ENCODE peak calls at places on chromosomes 11 and 22, in seven cellular contexts. E, K, H, D, A, G and W are unnamed samples.

GRCh38 chr11:131695889-131696429 is 325.5 kb downstream of the NTM start:
- DNase-seq in E (peak), K (peak), H (no peak), D (no peak), A (no peak), G (no peak), W (no peak)

GRCh38 chr22:20606041-20606783 is 98.8 kb downstream of the MED15 start:
- DNase-seq in E (peak), K (peak), H (no peak), D (peak), A (peak), G (peak), W (peak)

GRCh38 chr22:45218974-45219373 is 21.7 kb downstream of the KIAA0930 start:
- DNase-seq in E (peak), K (no peak), H (no peak), D (no peak), A (no peak), G (peak), W (no peak)

GRCh38 chr11:109946322-109946846 is 146.8 kb upstream of the ZC3H12C start:
- DNase-seq in E (peak), K (peak), H (peak), D (peak), A (peak), G (peak), W (peak)

GRCh38 chr11:38046571-38047135 is 1448.6 kb upstream of the RAG2 start:
- DNase-seq in E (no peak), K (no peak), H (no peak), D (peak), A (no peak), G (no peak), W (no peak)

GRCh38 chr11:20561915-20562314 is 37.5 kb upstream of the SLC6A5 start:
- DNase-seq in E (no peak), K (no peak), H (no peak), D (no peak), A (no peak), G (no peak), W (no peak)

GRCh38 chr11:59141673-59142460 is 789 bp upstream of the FAM111A start:
- DNase-seq in E (no peak), K (no peak), H (no peak), D (no peak), A (no peak), G (no peak), W (no peak)

GRCh38 chr11:75475767-75476650 is 43.0 kb upstream of the KLHL35 start:
- DNase-seq in E (peak), K (peak), H (no peak), D (no peak), A (no peak), G (no peak), W (no peak)

GRCh38 chr11:61773826-61774225 is 18.6 kb downstream of the TMEM258 start:
- DNase-seq in E (no peak), K (no peak), H (no peak), D (no peak), A (no peak), G (no peak), W (no peak)

GRCh38 chr22:19111140-19111539 is 11.1 kb downstream of the DGCR2 start:
- DNase-seq in E (no peak), K (no peak), H (no peak), D (no peak), A (no peak), G (no peak), W (no peak)

GRCh38 chr11:96035031-96035743 is 111.3 kb upstream of the MTMR2 start:
- DNase-seq in E (no peak), K (no peak), H (no peak), D (no peak), A (no peak), G (no peak), W (no peak)

GRCh38 chr11:76620471-76620870 is 50.1 kb downstream of the LRRC32 start:
- DNase-seq in E (peak), K (no peak), H (no peak), D (no peak), A (no peak), G (no peak), W (no peak)

GRCh38 chr11:65934014-65934413 is 11.3 kb upstream of the TSGA10IP start:
- DNase-seq in E (no peak), K (no peak), H (no peak), D (no peak), A (no peak), G (no peak), W (no peak)

GRCh38 chr11:34791725-34792124 is 124.5 kb downstream of the APIP start:
- DNase-seq in E (no peak), K (no peak), H (no peak), D (no peak), A (no peak), G (peak), W (no peak)

GRCh38 chr11:93570759-93571413 is 27.7 kb upstream of the SMCO4 start:
- DNase-seq in E (peak), K (peak), H (no peak), D (no peak), A (peak), G (no peak), W (no peak)

GRCh38 chr11:94521684-94522083 is 9.4 kb downstream of the C11orf97 start:
- DNase-seq in E (peak), K (no peak), H (no peak), D (no peak), A (no peak), G (no peak), W (no peak)

GRCh38 chr22:31177420-31178162 is 17.6 kb downstream of the RNF185 start:
- DNase-seq in E (peak), K (no peak), H (no peak), D (no peak), A (peak), G (no peak), W (no peak)
- TF ChIP-seq CTCF in E (no peak), K (no peak), H (no peak), D (no peak), A (no peak), G (no peak), W (no peak)

GRCh38 chr22:39956932-39957664 is 3.1 kb upstream of the TMA7B start:
- DNase-seq in E (no peak), K (no peak), H (no peak), D (no peak), A (no peak), G (peak), W (no peak)

GRCh38 chr22:39960791-39961746 is 872 bp downstream of the TMA7B start:
- DNase-seq in E (peak), K (no peak), H (no peak), D (no peak), A (no peak), G (peak), W (no peak)

GRCh38 chr22:39959640-39960447 is at the start of gene TMA7B:
- DNase-seq in E (peak), K (no peak), H (no peak), D (peak), A (peak), G (no peak), W (no peak)

GRCh38 chr22:39958009-39958711 is 2.0 kb upstream of the TMA7B start:
- DNase-seq in E (no peak), K (no peak), H (no peak), D (no peak), A (no peak), G (no peak), W (no peak)

GRCh38 chr22:39958916-39959639 is 1.1 kb upstream of the TMA7B start:
- DNase-seq in E (no peak), K (no peak), H (no peak), D (no peak), A (no peak), G (no peak), W (no peak)
- TF ChIP-seq CTCF in E (no peak), K (no peak), H (no peak), D (no peak), A (no peak), G (no peak), W (no peak)

DNA sequence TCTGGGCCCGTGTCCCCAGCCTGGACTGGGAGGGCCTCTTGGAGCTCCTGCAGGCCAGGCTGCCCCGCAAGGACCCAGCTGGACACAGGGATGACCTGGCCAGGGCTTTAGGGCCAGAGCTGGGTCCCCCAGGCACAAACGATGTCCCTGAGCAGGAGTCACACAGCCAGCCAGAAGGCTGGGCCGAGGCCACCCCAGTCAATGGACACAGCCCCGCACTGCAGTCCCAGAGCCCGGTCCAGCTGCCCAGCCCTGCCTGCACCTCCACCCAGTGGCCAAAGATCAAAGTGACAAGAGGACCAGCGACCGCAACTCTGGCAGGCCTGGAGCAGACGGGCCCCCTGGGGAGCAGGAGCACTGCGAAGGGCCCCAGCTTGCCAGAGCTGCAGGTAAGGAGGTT is 38.2 kb downstream of the TRIOBP start:
- DNase-seq in E (no peak), K (peak), H (peak), D (peak), A (peak), G (no peak), W (peak)
- TF ChIP-seq CTCF in E (peak), K (peak), H (peak), D (peak), A (peak), G (no peak), W (peak)

GRCh38 chr11:72684236-72684912 is 10.2 kb upstream of the PDE2A start:
- DNase-seq in E (peak), K (peak), H (peak), D (peak), A (peak), G (peak), W (peak)
- TF ChIP-seq CTCF in E (peak), K (peak), H (peak), D (peak), A (peak), G (peak), W (peak)

GRCh38 chr22:50070366-50070765 is 12.3 kb upstream of the TTLL8 start:
- DNase-seq in E (no peak), K (no peak), H (no peak), D (no peak), A (no peak), G (no peak), W (no peak)
- TF ChIP-seq CTCF in E (no peak), K (no peak), H (no peak), D (no peak), A (no peak), G (no peak), W (no peak)

DNA sequence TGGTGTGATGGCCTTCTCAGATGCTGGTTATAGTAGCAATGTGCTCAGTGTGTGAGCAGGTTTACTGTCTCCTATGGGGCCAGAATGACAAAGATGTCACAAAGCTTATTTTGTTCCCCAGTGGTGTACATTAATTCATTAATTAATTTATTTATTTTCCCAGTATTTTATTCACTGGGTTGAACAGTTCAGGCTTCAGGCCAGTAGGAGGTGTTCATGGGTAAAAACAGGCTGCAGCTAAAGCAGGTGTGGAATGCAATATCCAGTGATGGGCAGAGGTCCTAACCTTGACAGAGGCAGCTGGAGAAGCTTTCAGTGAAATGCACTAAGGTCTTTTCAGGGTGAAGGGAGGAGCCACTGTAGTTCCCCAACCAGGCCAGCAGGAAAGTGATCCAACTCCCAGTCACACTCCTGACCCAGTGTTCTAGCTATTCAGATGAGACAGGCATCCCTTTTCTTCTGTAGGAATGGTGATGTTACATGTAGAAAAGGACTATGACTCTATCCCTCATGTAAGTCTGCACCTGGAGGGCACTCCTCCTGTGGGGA is 7.8 kb upstream of the FANCF start:
- DNase-seq in E (no peak), K (no peak), H (no peak), D (peak), A (no peak), G (no peak), W (no peak)
- TF ChIP-seq CTCF in E (peak), K (no peak), H (no peak), D (peak), A (no peak), G (no peak), W (no peak)